ENCODE peak calls at places on chromosomes 16 and 17, in four cellular contexts. C, W, D and M are unnamed samples.
A peak's percentile ranks its signal among the peaks of the same experiment; 100 is the strongest.

GRCh38 chr17:7355053-7355452 is at the start of gene TMEM95:
- DNase-seq in C (no peak), W (no peak), D (peak; percentile 65), M (peak; percentile 44)

GRCh38 chr17:38608648-38609047 is 2.9 kb upstream of the SRCIN1 start:
- DNase-seq in C (no peak), W (no peak), D (no peak), M (no peak)

GRCh38 chr17:80026359-80027042 is 9.2 kb downstream of the TBC1D16 start:
- DNase-seq in C (no peak), W (no peak), D (no peak), M (no peak)

GRCh38 chr17:18851206-18851605 is 6.7 kb upstream of the PRPSAP2 start:
- DNase-seq in C (no peak), W (no peak), D (no peak), M (no peak)

GRCh38 chr17:17020821-17021193 is 21.4 kb upstream of the MPRIP start:
- DNase-seq in C (no peak), W (no peak), D (no peak), M (no peak)

GRCh38 chr16:79492036-79492435 is 108.5 kb downstream of the MAF start:
- DNase-seq in C (no peak), W (no peak), D (no peak), M (no peak)

GRCh38 chr17:72421128-72422092 is 300.6 kb downstream of the SOX9 start:
- DNase-seq in C (no peak), W (peak; percentile 85), D (no peak), M (peak; percentile 98)

GRCh38 chr16:54326266-54326662 is 39.7 kb upstream of the IRX3 start:
- DNase-seq in C (no peak), W (no peak), D (no peak), M (peak; percentile 36)

GRCh38 chr17:9987779-9988585 is 82.9 kb upstream of the RCVRN start:
- DNase-seq in C (peak; percentile 32), W (no peak), D (peak; percentile 34), M (peak; percentile 46)

DNA sequence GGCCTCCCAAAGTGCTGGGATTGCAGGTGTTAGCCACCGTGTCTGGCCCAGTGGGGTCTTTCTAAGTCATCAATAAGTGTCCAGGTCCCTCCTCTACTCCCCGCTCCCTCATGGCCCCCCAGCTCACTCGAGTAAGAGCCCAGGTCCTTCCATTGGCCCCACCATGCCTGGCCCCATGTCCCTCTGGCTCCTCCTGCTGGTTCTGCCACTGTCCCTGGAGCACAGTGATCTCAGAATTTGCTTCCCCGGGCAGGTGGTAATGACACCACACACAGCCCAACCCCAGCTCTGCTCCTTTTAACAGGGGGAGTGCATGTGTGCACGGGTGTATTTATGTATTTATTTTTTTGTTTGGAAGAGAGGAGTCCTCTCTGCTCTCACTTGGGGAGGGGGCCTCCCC is 19.6 kb downstream of the MGAT5B start:
- DNase-seq in C (no peak), W (no peak), D (no peak), M (no peak)
- TF ChIP-seq CTCF in C (no peak), W (peak; percentile 26), D (no peak), M (peak; percentile 4)

DNA sequence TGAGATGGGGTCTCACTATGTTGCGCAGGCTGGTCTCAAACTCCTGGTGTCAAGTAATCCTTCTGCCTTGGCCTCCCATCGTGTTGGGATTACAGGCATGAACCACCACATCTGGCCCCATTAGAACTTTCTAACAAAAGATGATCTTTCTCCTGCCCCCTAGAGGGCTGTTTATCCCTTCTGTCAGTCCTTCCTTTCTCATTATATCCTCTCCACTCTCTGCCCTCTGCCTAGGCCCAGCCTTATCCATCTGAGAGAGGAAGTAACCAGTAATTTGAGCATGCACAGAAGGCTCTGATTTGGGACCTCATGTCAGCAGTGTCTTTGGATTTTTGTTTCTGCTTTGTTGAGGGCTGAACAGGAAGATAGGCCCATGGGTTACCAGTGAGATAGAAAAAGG is 4.4 kb upstream of the DHX40 start:
- DNase-seq in C (no peak), W (no peak), D (no peak), M (peak; percentile 39)
- TF ChIP-seq CTCF in C (no peak), W (peak; percentile 42), D (no peak), M (peak; percentile 49)

GRCh38 chr17:44005865-44006580 is 1.6 kb downstream of the NAGS start:
- DNase-seq in C (no peak), W (no peak), D (no peak), M (no peak)
- TF ChIP-seq CTCF in C (peak; percentile 17), W (peak; percentile 7), D (no peak), M (peak; percentile 10)

GRCh38 chr17:81537343-81537855 is 9.2 kb downstream of the FSCN2 start:
- DNase-seq in C (peak; percentile 52), W (no peak), D (no peak), M (no peak)
- TF ChIP-seq CTCF in C (peak; percentile 78), W (peak; percentile 45), D (peak; percentile 57), M (peak; percentile 60)

GRCh38 chr17:55177914-55178217 is 86.9 kb upstream of the HLF start:
- DNase-seq in C (no peak), W (no peak), D (no peak), M (no peak)

GRCh38 chr17:55174133-55174532 is 90.6 kb upstream of the HLF start:
- DNase-seq in C (no peak), W (no peak), D (no peak), M (no peak)

GRCh38 chr17:55172612-55173011 is 92.1 kb upstream of the HLF start:
- DNase-seq in C (no peak), W (no peak), D (no peak), M (no peak)

GRCh38 chr17:55175788-55176425 is 88.9 kb upstream of the HLF start:
- DNase-seq in C (no peak), W (no peak), D (no peak), M (no peak)

DNA sequence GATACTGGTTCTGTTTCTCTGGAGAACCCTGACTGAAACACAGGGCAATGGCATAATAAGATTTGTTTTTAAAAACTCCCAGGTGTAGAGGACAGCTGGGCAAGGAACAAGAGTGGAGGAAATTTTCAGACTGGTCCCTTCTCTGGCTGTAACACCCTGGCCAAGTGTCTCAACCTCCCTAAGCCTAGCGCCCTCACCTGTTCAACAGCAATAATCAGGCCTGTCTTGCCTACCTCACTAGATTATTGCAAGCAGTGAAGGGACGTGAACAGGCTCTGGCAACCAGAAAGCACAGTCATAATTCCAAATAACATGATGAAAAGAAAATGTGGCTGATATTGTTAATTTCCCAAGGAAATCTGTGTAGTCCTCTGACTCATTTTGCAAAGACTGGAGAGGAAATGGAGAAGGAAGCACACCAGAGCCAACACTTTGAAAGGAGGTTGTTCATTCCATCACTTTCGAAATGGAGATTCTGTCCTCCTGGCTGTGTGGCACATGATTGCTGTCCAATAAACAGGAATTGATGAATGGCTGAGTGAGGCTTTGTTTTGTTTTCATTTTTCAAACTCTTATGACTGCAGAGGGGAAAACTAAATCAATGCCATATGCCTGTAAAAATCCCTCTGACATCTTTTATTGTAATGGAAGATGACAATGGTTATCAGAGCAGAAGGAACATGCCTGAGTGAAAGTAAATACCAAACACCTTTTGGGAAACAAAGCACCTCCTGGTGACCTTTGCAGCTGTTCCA is 87.4 kb upstream of the HLF start:
- DNase-seq in C (no peak), W (no peak), D (no peak), M (peak; percentile 25)
- TF ChIP-seq CTCF in C (no peak), W (no peak), D (no peak), M (peak; percentile 8)

GRCh38 chr17:44875761-44876160 is 23.5 kb downstream of the EFTUD2 start:
- DNase-seq in C (no peak), W (no peak), D (no peak), M (no peak)

GRCh38 chr17:44877121-44877520 is 22.1 kb downstream of the EFTUD2 start:
- DNase-seq in C (no peak), W (no peak), D (no peak), M (no peak)

GRCh38 chr17:44878627-44879221 is 20.5 kb downstream of the EFTUD2 start:
- DNase-seq in C (no peak), W (no peak), D (peak; percentile 49), M (peak; percentile 55)

GRCh38 chr17:44884941-44885340 is 14.3 kb downstream of the EFTUD2 start:
- DNase-seq in C (no peak), W (no peak), D (no peak), M (no peak)

DNA sequence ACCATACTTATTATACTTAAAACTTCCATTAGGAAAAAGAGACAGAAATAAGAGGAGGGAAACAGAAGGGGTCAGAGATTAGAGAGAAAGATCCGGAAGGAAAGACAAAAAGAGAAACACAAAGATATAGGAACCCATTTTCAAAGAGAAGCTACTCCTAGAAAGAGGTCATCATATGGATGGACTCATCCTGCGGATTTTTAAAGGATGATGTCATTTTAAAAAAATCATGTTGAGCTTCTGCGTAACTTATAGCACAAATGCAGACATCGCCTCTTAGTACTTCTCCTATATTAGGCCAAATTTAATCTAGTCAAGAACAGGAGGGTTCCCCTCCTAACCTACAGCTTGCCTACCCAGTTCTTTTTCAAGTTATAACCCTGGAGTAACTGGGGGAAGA is 18.1 kb downstream of the EFTUD2 start:
- DNase-seq in C (no peak), W (no peak), D (no peak), M (no peak)
- TF ChIP-seq CTCF in C (no peak), W (no peak), D (no peak), M (no peak)

GRCh38 chr16:50933257-50933656 is 191.4 kb downstream of the CYLD start:
- DNase-seq in C (no peak), W (no peak), D (no peak), M (no peak)
- TF ChIP-seq CTCF in C (no peak), W (no peak), D (no peak), M (no peak)

GRCh38 chr17:12966413-12966812 is 51.4 kb downstream of the ELAC2 start:
- DNase-seq in C (no peak), W (no peak), D (no peak), M (no peak)
- TF ChIP-seq CTCF in C (no peak), W (no peak), D (no peak), M (no peak)

GRCh38 chr16:57859331-57859730 is 57.0 kb upstream of the KIFC3 start:
- DNase-seq in C (no peak), W (no peak), D (no peak), M (peak; percentile 52)
- TF ChIP-seq CTCF in C (peak; percentile 51), W (peak; percentile 40), D (no peak), M (peak; percentile 40)

GRCh38 chr16:86478779-86479178 is 31.5 kb upstream of the FOXF1 start:
- DNase-seq in C (no peak), W (no peak), D (no peak), M (no peak)
- TF ChIP-seq CTCF in C (no peak), W (no peak), D (no peak), M (no peak)